ENCODE peak calls at places on chromosomes 3 and 15, in nine cellular contexts. One of them, this sample, is unnamed.
A peak's percentile ranks its signal among the peaks of the same experiment; 100 is the strongest.

GRCh38 chr15:68151277-68151676 is 53.9 kb downstream of the CALML4 start:
- DNase-seq in uterus: no peak
- DNase-seq in esophagus squamous epithelium: no peak
- DNase-seq in GM12891: no peak
- DNase-seq in A549: no peak
- DNase-seq in transverse colon: no peak
- DNase-seq in NB4: no peak
- DNase-seq in breast epithelium: no peak
- DNase-seq in gastrocnemius medialis: no peak
- DNase-seq in this sample: no peak

GRCh38 chr15:31831596-31831995 is 198.7 kb upstream of the CHRNA7 start:
- DNase-seq in uterus: no peak
- DNase-seq in esophagus squamous epithelium: no peak
- DNase-seq in GM12891: no peak
- DNase-seq in A549: no peak
- DNase-seq in transverse colon: no peak
- DNase-seq in NB4: no peak
- DNase-seq in breast epithelium: no peak
- DNase-seq in gastrocnemius medialis: no peak
- DNase-seq in this sample: no peak

GRCh38 chr3:107845355-107846281 is 245.2 kb downstream of the CD47 start:
- DNase-seq in uterus: no peak
- DNase-seq in esophagus squamous epithelium: no peak
- DNase-seq in GM12891: no peak
- DNase-seq in A549: no peak
- DNase-seq in transverse colon: no peak
- DNase-seq in NB4: no peak
- DNase-seq in breast epithelium: no peak
- DNase-seq in gastrocnemius medialis: no peak
- DNase-seq in this sample: no peak

GRCh38 chr3:67329358-67329757 is 325.1 kb downstream of the SUCLG2 start:
- DNase-seq in uterus: no peak
- DNase-seq in esophagus squamous epithelium: no peak
- DNase-seq in GM12891: no peak
- DNase-seq in A549: no peak
- DNase-seq in transverse colon: no peak
- DNase-seq in NB4: no peak
- DNase-seq in breast epithelium: no peak
- DNase-seq in gastrocnemius medialis: no peak
- DNase-seq in this sample: no peak

GRCh38 chr3:167110906-167111305 is 269.2 kb downstream of the ZBBX start:
- DNase-seq in uterus: no peak
- DNase-seq in esophagus squamous epithelium: no peak
- DNase-seq in GM12891: no peak
- DNase-seq in A549: peak; percentile 2
- DNase-seq in transverse colon: no peak
- DNase-seq in NB4: no peak
- DNase-seq in breast epithelium: no peak
- DNase-seq in gastrocnemius medialis: no peak
- DNase-seq in this sample: no peak

GRCh38 chr3:134646086-134646485 is 4.7 kb downstream of the KY start:
- DNase-seq in uterus: no peak
- DNase-seq in esophagus squamous epithelium: no peak
- DNase-seq in GM12891: no peak
- DNase-seq in A549: no peak
- DNase-seq in transverse colon: no peak
- DNase-seq in NB4: no peak
- DNase-seq in breast epithelium: no peak
- DNase-seq in gastrocnemius medialis: no peak
- DNase-seq in this sample: no peak

GRCh38 chr15:99956022-99956775 is 223.0 kb upstream of the LYSMD4 start:
- DNase-seq in uterus: no peak
- DNase-seq in esophagus squamous epithelium: no peak
- DNase-seq in GM12891: no peak
- DNase-seq in A549: no peak
- DNase-seq in transverse colon: no peak
- DNase-seq in NB4: no peak
- DNase-seq in breast epithelium: peak; percentile 11
- DNase-seq in gastrocnemius medialis: no peak
- DNase-seq in this sample: no peak

GRCh38 chr3:51622868-51623267 is 48.2 kb upstream of the TEX264 start:
- DNase-seq in uterus: no peak
- DNase-seq in esophagus squamous epithelium: no peak
- DNase-seq in GM12891: no peak
- DNase-seq in A549: no peak
- DNase-seq in transverse colon: no peak
- DNase-seq in NB4: no peak
- DNase-seq in breast epithelium: no peak
- DNase-seq in gastrocnemius medialis: no peak
- DNase-seq in this sample: no peak

GRCh38 chr15:29942144-29942543 is 119.9 kb upstream of the TJP1 start:
- DNase-seq in uterus: no peak
- DNase-seq in esophagus squamous epithelium: no peak
- DNase-seq in GM12891: no peak
- DNase-seq in A549: peak; percentile 39
- DNase-seq in transverse colon: no peak
- DNase-seq in NB4: peak; percentile 4
- DNase-seq in breast epithelium: no peak
- DNase-seq in gastrocnemius medialis: no peak
- DNase-seq in this sample: no peak

GRCh38 chr15:22980189-22981136 is at the start of gene CYFIP1:
- DNase-seq in uterus: peak; percentile 88
- DNase-seq in esophagus squamous epithelium: no peak
- DNase-seq in GM12891: peak; percentile 70
- DNase-seq in A549: peak; percentile 84
- DNase-seq in transverse colon: peak; percentile 90
- DNase-seq in NB4: peak; percentile 73
- DNase-seq in breast epithelium: peak; percentile 73
- DNase-seq in gastrocnemius medialis: peak; percentile 62
- DNase-seq in this sample: no peak

GRCh38 chr3:153348457-153349137 is 186.6 kb downstream of the RAP2B start:
- DNase-seq in uterus: no peak
- DNase-seq in esophagus squamous epithelium: no peak
- DNase-seq in GM12891: no peak
- DNase-seq in A549: no peak
- DNase-seq in transverse colon: no peak
- DNase-seq in NB4: peak; percentile 7
- DNase-seq in breast epithelium: no peak
- DNase-seq in gastrocnemius medialis: no peak
- DNase-seq in this sample: no peak

GRCh38 chr15:31513178-31513577 is 186.5 kb downstream of the KLF13 start:
- DNase-seq in uterus: no peak
- DNase-seq in esophagus squamous epithelium: no peak
- DNase-seq in GM12891: no peak
- DNase-seq in A549: no peak
- DNase-seq in transverse colon: no peak
- DNase-seq in NB4: no peak
- DNase-seq in breast epithelium: peak; percentile 6
- DNase-seq in gastrocnemius medialis: no peak
- DNase-seq in this sample: no peak

GRCh38 chr3:184694694-184695093 is 17.2 kb downstream of the MAGEF1 start:
- DNase-seq in uterus: no peak
- DNase-seq in esophagus squamous epithelium: no peak
- DNase-seq in GM12891: no peak
- DNase-seq in A549: no peak
- DNase-seq in transverse colon: no peak
- DNase-seq in NB4: no peak
- DNase-seq in breast epithelium: no peak
- DNase-seq in gastrocnemius medialis: no peak
- DNase-seq in this sample: no peak

GRCh38 chr3:157871248-157871647 is 235.0 kb downstream of the SHOX2 start:
- DNase-seq in uterus: no peak
- DNase-seq in esophagus squamous epithelium: no peak
- DNase-seq in GM12891: no peak
- DNase-seq in A549: no peak
- DNase-seq in transverse colon: no peak
- DNase-seq in NB4: no peak
- DNase-seq in breast epithelium: no peak
- DNase-seq in gastrocnemius medialis: no peak
- DNase-seq in this sample: no peak

GRCh38 chr3:171459130-171459941 is 869 bp downstream of the TNIK start:
- DNase-seq in uterus: peak; percentile 21
- DNase-seq in esophagus squamous epithelium: no peak
- DNase-seq in GM12891: no peak
- DNase-seq in A549: peak; percentile 13
- DNase-seq in transverse colon: peak; percentile 76
- DNase-seq in NB4: peak; percentile 57
- DNase-seq in breast epithelium: peak; percentile 34
- DNase-seq in gastrocnemius medialis: peak; percentile 28
- DNase-seq in this sample: peak; percentile 57

GRCh38 chr3:23202921-23203650 is at the start of gene UBE2E2:
- DNase-seq in uterus: peak; percentile 76
- DNase-seq in esophagus squamous epithelium: no peak
- DNase-seq in GM12891: peak; percentile 82
- DNase-seq in A549: peak; percentile 69
- DNase-seq in transverse colon: peak; percentile 73
- DNase-seq in NB4: peak; percentile 68
- DNase-seq in breast epithelium: peak; percentile 39
- DNase-seq in gastrocnemius medialis: peak; percentile 72
- DNase-seq in this sample: peak; percentile 77
- TF ChIP-seq POLR2A in uterus: peak; percentile 32
- TF ChIP-seq POLR2A in esophagus squamous epithelium: peak; percentile 78
- TF ChIP-seq POLR2A in GM12891: no peak
- TF ChIP-seq POLR2A in A549: peak; percentile 46
- TF ChIP-seq POLR2A in transverse colon: peak; percentile 17
- TF ChIP-seq POLR2A in NB4: peak; percentile 54
- TF ChIP-seq POLR2A in breast epithelium: no peak
- TF ChIP-seq POLR2A in gastrocnemius medialis: peak; percentile 95
- TF ChIP-seq POLR2A in this sample: no peak

GRCh38 chr3:50610181-50610971 is 1.2 kb downstream of the CISH start:
- DNase-seq in uterus: no peak
- DNase-seq in esophagus squamous epithelium: no peak
- DNase-seq in GM12891: no peak
- DNase-seq in A549: no peak
- DNase-seq in transverse colon: peak; percentile 86
- DNase-seq in NB4: peak; percentile 32
- DNase-seq in breast epithelium: no peak
- DNase-seq in gastrocnemius medialis: no peak
- DNase-seq in this sample: peak; percentile 84

GRCh38 chr3:50610992-50611463 is 546 bp downstream of the CISH start:
- DNase-seq in uterus: no peak
- DNase-seq in esophagus squamous epithelium: no peak
- DNase-seq in GM12891: no peak
- DNase-seq in A549: no peak
- DNase-seq in transverse colon: no peak
- DNase-seq in NB4: no peak
- DNase-seq in breast epithelium: no peak
- DNase-seq in gastrocnemius medialis: no peak
- DNase-seq in this sample: peak; percentile 48

GRCh38 chr3:50612973-50613851 is 1.6 kb upstream of the CISH start:
- DNase-seq in uterus: no peak
- DNase-seq in esophagus squamous epithelium: no peak
- DNase-seq in GM12891: no peak
- DNase-seq in A549: no peak
- DNase-seq in transverse colon: no peak
- DNase-seq in NB4: no peak
- DNase-seq in breast epithelium: no peak
- DNase-seq in gastrocnemius medialis: no peak
- DNase-seq in this sample: no peak

GRCh38 chr3:50611464-50612233 is at the start of gene CISH:
- DNase-seq in uterus: peak; percentile 97
- DNase-seq in esophagus squamous epithelium: peak; percentile 90
- DNase-seq in GM12891: peak; percentile 94
- DNase-seq in A549: peak; percentile 78
- DNase-seq in transverse colon: peak; percentile 96
- DNase-seq in NB4: peak; percentile 95
- DNase-seq in breast epithelium: peak; percentile 95
- DNase-seq in gastrocnemius medialis: peak; percentile 90
- DNase-seq in this sample: peak; percentile 99

DNA sequence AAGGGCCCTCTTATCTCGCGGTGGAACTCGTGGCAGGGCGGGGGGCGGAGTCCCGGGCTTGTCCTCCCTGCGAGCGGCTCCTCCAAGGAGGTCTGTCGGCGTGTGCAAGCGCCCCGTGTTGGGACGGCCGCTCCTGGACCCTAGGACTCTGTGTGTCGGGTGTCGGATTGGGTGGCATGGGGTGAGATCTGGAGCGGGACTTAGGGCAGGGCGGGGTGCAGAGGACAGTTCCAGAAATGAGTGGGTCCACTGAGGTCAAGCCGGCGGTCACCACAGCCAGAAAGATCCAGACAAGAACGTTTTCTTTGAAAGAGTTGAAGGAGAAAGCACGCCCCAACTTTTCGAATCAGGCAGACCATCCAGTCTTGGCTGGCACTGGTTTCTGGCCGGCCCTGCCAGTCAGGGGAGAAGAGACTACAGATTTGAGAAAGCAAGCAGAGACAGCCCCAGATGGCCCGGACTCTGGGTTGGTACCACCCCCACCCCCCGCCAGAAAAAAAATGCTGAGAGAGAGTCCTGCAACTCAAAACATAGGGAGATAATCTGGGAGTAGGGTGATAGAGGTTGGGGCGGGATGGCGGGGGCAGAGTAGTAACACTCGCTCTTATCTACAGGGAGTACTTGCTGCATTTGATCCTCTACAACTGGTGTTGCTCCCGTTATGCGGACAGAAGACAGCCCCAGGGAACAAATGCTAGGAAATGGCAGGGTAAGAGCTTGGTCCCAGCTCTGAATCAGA is 829 bp upstream of the CISH start:
- DNase-seq in uterus: no peak
- DNase-seq in esophagus squamous epithelium: no peak
- DNase-seq in GM12891: no peak
- DNase-seq in A549: no peak
- DNase-seq in transverse colon: no peak
- DNase-seq in NB4: no peak
- DNase-seq in breast epithelium: no peak
- DNase-seq in gastrocnemius medialis: no peak
- DNase-seq in this sample: peak; percentile 86
- TF ChIP-seq POLR2A in uterus: no peak
- TF ChIP-seq POLR2A in esophagus squamous epithelium: no peak
- TF ChIP-seq POLR2A in GM12891: no peak
- TF ChIP-seq POLR2A in A549: no peak
- TF ChIP-seq POLR2A in transverse colon: peak; percentile 5
- TF ChIP-seq POLR2A in NB4: no peak
- TF ChIP-seq POLR2A in breast epithelium: no peak
- TF ChIP-seq POLR2A in gastrocnemius medialis: no peak
- TF ChIP-seq POLR2A in this sample: peak; percentile 63

GRCh38 chr3:28241221-28242160 is at the start of gene CMC1:
- DNase-seq in uterus: peak; percentile 98
- DNase-seq in esophagus squamous epithelium: peak; percentile 74
- DNase-seq in GM12891: peak; percentile 68
- DNase-seq in A549: peak; percentile 97
- DNase-seq in transverse colon: peak; percentile 99
- DNase-seq in NB4: peak; percentile 98
- DNase-seq in breast epithelium: peak; percentile 95
- DNase-seq in gastrocnemius medialis: peak; percentile 95
- DNase-seq in this sample: peak; percentile 94
- TF ChIP-seq POLR2A in uterus: peak; percentile 79
- TF ChIP-seq POLR2A in esophagus squamous epithelium: peak; percentile 88
- TF ChIP-seq POLR2A in GM12891: peak; percentile 87
- TF ChIP-seq POLR2A in A549: peak; percentile 97
- TF ChIP-seq POLR2A in transverse colon: peak; percentile 92
- TF ChIP-seq POLR2A in NB4: peak; percentile 67
- TF ChIP-seq POLR2A in breast epithelium: peak; percentile 61
- TF ChIP-seq POLR2A in gastrocnemius medialis: peak; percentile 79
- TF ChIP-seq POLR2A in this sample: peak; percentile 90

DNA sequence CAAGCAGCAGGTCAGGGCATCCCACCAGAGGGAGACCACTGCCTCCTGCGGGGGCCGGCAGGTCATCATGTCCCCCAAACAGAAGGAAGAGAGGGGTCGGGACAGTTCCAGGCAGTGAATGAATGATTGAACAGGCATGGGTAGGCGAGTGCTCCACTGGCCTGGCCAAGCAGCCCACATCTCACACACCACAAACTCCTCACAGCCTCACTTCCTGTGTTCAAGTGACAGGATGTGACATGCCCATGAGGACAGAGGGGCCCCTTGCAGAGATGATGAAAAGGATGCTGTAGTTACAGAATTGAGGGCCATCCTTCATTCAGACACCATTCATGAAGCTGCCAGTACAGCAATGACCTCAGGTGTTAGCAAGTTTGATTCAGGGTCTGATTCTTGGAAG is 3.7 kb downstream of the IQSEC1 start:
- DNase-seq in uterus: no peak
- DNase-seq in esophagus squamous epithelium: no peak
- DNase-seq in GM12891: peak; percentile 74
- DNase-seq in A549: no peak
- DNase-seq in transverse colon: peak; percentile 37
- DNase-seq in NB4: peak; percentile 74
- DNase-seq in breast epithelium: no peak
- DNase-seq in gastrocnemius medialis: no peak
- DNase-seq in this sample: no peak
- TF ChIP-seq POLR2A in uterus: no peak
- TF ChIP-seq POLR2A in esophagus squamous epithelium: no peak
- TF ChIP-seq POLR2A in GM12891: peak; percentile 76
- TF ChIP-seq POLR2A in A549: no peak
- TF ChIP-seq POLR2A in transverse colon: no peak
- TF ChIP-seq POLR2A in NB4: no peak
- TF ChIP-seq POLR2A in breast epithelium: no peak
- TF ChIP-seq POLR2A in gastrocnemius medialis: no peak
- TF ChIP-seq POLR2A in this sample: no peak

This sample was measured in erythroblast.